ENCODE peak calls at places on chromosomes 5 and 9, in nine cellular contexts. One of them, this sample, is unnamed.

GRCh38 chr5:17178316-17178715 is 39.1 kb upstream of the BASP1 start:
- DNase-seq in colonic mucosa: no peak
- DNase-seq in fibroblast of pulmonary artery: no peak
- DNase-seq in tibial artery: no peak
- DNase-seq in lung: no peak
- DNase-seq in WERI-Rb-1: no peak
- DNase-seq in heart right ventricle: no peak
- DNase-seq in GM23338: no peak
- DNase-seq in hepatocyte: no peak
- DNase-seq in this sample: no peak

GRCh38 chr9:9557804-9558334 is 1054.9 kb downstream of the PTPRD start:
- DNase-seq in colonic mucosa: no peak
- DNase-seq in fibroblast of pulmonary artery: no peak
- DNase-seq in tibial artery: no peak
- DNase-seq in lung: no peak
- DNase-seq in WERI-Rb-1: peak
- DNase-seq in heart right ventricle: no peak
- DNase-seq in GM23338: peak
- DNase-seq in hepatocyte: peak
- DNase-seq in this sample: no peak

GRCh38 chr5:88391116-88391515 is 122.5 kb upstream of the TMEM161B start:
- DNase-seq in colonic mucosa: no peak
- DNase-seq in fibroblast of pulmonary artery: no peak
- DNase-seq in tibial artery: no peak
- DNase-seq in lung: no peak
- DNase-seq in WERI-Rb-1: peak
- DNase-seq in heart right ventricle: no peak
- DNase-seq in GM23338: no peak
- DNase-seq in hepatocyte: no peak
- DNase-seq in this sample: no peak

GRCh38 chr9:13013976-13014375 is 239.2 kb downstream of the LURAP1L start:
- DNase-seq in colonic mucosa: no peak
- DNase-seq in fibroblast of pulmonary artery: peak
- DNase-seq in tibial artery: no peak
- DNase-seq in lung: no peak
- DNase-seq in WERI-Rb-1: no peak
- DNase-seq in heart right ventricle: no peak
- DNase-seq in GM23338: no peak
- DNase-seq in hepatocyte: no peak
- DNase-seq in this sample: peak

GRCh38 chr5:142671801-142672200 is 14.1 kb downstream of the FGF1 start:
- DNase-seq in colonic mucosa: no peak
- DNase-seq in fibroblast of pulmonary artery: peak
- DNase-seq in tibial artery: no peak
- DNase-seq in lung: no peak
- DNase-seq in WERI-Rb-1: no peak
- DNase-seq in heart right ventricle: no peak
- DNase-seq in GM23338: no peak
- DNase-seq in hepatocyte: no peak
- DNase-seq in this sample: peak

GRCh38 chr5:98769256-98770157 is 4.0 kb upstream of the RGMB start:
- DNase-seq in colonic mucosa: peak
- DNase-seq in fibroblast of pulmonary artery: peak
- DNase-seq in tibial artery: peak
- DNase-seq in lung: no peak
- DNase-seq in WERI-Rb-1: peak
- DNase-seq in heart right ventricle: peak
- DNase-seq in GM23338: peak
- DNase-seq in hepatocyte: peak
- DNase-seq in this sample: no peak

GRCh38 chr9:70021026-70021571 is 22.5 kb upstream of the MAMDC2 start:
- DNase-seq in colonic mucosa: no peak
- DNase-seq in fibroblast of pulmonary artery: peak
- DNase-seq in tibial artery: no peak
- DNase-seq in lung: no peak
- DNase-seq in WERI-Rb-1: no peak
- DNase-seq in heart right ventricle: no peak
- DNase-seq in GM23338: no peak
- DNase-seq in hepatocyte: no peak
- DNase-seq in this sample: peak

GRCh38 chr5:134100283-134101011 is 14.0 kb upstream of the TCF7 start:
- DNase-seq in colonic mucosa: no peak
- DNase-seq in fibroblast of pulmonary artery: peak
- DNase-seq in tibial artery: no peak
- DNase-seq in lung: no peak
- DNase-seq in WERI-Rb-1: no peak
- DNase-seq in heart right ventricle: no peak
- DNase-seq in GM23338: peak
- DNase-seq in hepatocyte: peak
- DNase-seq in this sample: peak

GRCh38 chr9:137227853-137228514 is 682 bp downstream of the RNF224 start:
- DNase-seq in colonic mucosa: no peak
- DNase-seq in fibroblast of pulmonary artery: no peak
- DNase-seq in tibial artery: no peak
- DNase-seq in lung: no peak
- DNase-seq in WERI-Rb-1: no peak
- DNase-seq in heart right ventricle: no peak
- DNase-seq in GM23338: no peak
- DNase-seq in hepatocyte: no peak
- DNase-seq in this sample: no peak

GRCh38 chr5:110899566-110900412 is 161.0 kb downstream of the SLC25A46 start:
- DNase-seq in colonic mucosa: no peak
- DNase-seq in fibroblast of pulmonary artery: peak
- DNase-seq in tibial artery: no peak
- DNase-seq in lung: no peak
- DNase-seq in WERI-Rb-1: no peak
- DNase-seq in heart right ventricle: no peak
- DNase-seq in GM23338: peak
- DNase-seq in hepatocyte: no peak
- DNase-seq in this sample: no peak

GRCh38 chr9:105441761-105442160 is 6.1 kb upstream of the FSD1L start:
- DNase-seq in colonic mucosa: no peak
- DNase-seq in fibroblast of pulmonary artery: peak
- DNase-seq in tibial artery: no peak
- DNase-seq in lung: no peak
- DNase-seq in WERI-Rb-1: no peak
- DNase-seq in heart right ventricle: no peak
- DNase-seq in GM23338: no peak
- DNase-seq in hepatocyte: no peak
- DNase-seq in this sample: no peak

GRCh38 chr9:126663661-126664072 is 49.9 kb downstream of the LMX1B start:
- DNase-seq in colonic mucosa: no peak
- DNase-seq in fibroblast of pulmonary artery: no peak
- DNase-seq in tibial artery: no peak
- DNase-seq in lung: no peak
- DNase-seq in WERI-Rb-1: no peak
- DNase-seq in heart right ventricle: peak
- DNase-seq in GM23338: no peak
- DNase-seq in hepatocyte: no peak
- DNase-seq in this sample: no peak

GRCh38 chr9:137067860-137068538 is 2.4 kb downstream of the SAPCD2 start:
- DNase-seq in colonic mucosa: peak
- DNase-seq in fibroblast of pulmonary artery: peak
- DNase-seq in tibial artery: peak
- DNase-seq in lung: peak
- DNase-seq in WERI-Rb-1: peak
- DNase-seq in heart right ventricle: peak
- DNase-seq in GM23338: peak
- DNase-seq in hepatocyte: peak
- DNase-seq in this sample: peak

DNA sequence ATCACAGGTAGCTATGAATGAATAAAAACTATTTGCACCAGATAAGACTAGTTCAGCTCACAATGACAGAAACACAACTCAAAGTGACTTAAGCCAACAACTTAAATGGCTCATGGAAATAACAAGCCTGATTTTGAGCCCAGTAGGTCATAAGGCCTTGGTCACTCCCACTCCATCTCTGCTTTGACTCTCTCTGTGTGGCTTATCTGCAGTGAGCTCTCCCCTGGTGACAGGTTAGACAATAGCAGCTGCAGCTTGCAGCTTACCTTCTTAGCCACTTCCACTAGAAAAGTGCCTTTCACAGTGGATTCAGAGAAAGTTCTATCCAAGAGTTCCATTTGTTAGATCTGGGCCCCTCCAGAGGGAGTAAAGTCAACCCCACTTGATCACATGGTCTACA is 315.7 kb downstream of the RAB3C start:
- DNase-seq in colonic mucosa: no peak
- DNase-seq in fibroblast of pulmonary artery: no peak
- DNase-seq in tibial artery: no peak
- DNase-seq in lung: no peak
- DNase-seq in WERI-Rb-1: peak
- DNase-seq in heart right ventricle: no peak
- DNase-seq in GM23338: no peak
- DNase-seq in hepatocyte: no peak
- DNase-seq in this sample: no peak
- TF ChIP-seq CTCF in colonic mucosa: no peak
- TF ChIP-seq CTCF in fibroblast of pulmonary artery: no peak
- TF ChIP-seq CTCF in tibial artery: no peak
- TF ChIP-seq CTCF in lung: no peak
- TF ChIP-seq CTCF in WERI-Rb-1: peak
- TF ChIP-seq CTCF in heart right ventricle: no peak
- TF ChIP-seq CTCF in GM23338: no peak
- TF ChIP-seq CTCF in hepatocyte: no peak
- TF ChIP-seq CTCF in this sample: no peak

DNA sequence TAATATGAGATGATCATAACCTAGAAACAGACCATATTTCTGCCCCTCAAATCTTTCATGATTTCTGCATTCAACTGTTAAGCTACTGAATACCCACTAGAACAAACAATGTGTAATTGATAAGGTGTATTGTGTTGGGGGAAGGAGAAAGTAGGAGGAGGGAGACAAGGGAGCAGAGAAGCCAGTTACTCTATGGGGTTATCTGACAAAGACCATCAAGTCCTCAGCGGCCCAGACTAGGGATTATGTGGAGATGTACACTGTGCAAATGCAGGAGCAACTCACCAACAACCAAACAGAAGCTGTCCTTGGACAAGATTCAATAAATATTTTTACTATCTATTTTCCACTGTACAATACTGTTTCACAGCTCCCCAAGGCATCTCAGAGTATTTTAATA is 2.7 kb downstream of the NRG2 start:
- DNase-seq in colonic mucosa: no peak
- DNase-seq in fibroblast of pulmonary artery: no peak
- DNase-seq in tibial artery: no peak
- DNase-seq in lung: no peak
- DNase-seq in WERI-Rb-1: no peak
- DNase-seq in heart right ventricle: no peak
- DNase-seq in GM23338: no peak
- DNase-seq in hepatocyte: no peak
- DNase-seq in this sample: no peak
- H3K4me3 ChIP-seq in colonic mucosa: no peak
- H3K4me3 ChIP-seq in fibroblast of pulmonary artery: no peak
- H3K4me3 ChIP-seq in tibial artery: no peak
- H3K4me3 ChIP-seq in lung: no peak
- H3K4me3 ChIP-seq in WERI-Rb-1: no peak
- H3K4me3 ChIP-seq in heart right ventricle: no peak
- H3K4me3 ChIP-seq in GM23338: no peak
- H3K4me3 ChIP-seq in hepatocyte: no peak
- H3K4me3 ChIP-seq in this sample: no peak

DNA sequence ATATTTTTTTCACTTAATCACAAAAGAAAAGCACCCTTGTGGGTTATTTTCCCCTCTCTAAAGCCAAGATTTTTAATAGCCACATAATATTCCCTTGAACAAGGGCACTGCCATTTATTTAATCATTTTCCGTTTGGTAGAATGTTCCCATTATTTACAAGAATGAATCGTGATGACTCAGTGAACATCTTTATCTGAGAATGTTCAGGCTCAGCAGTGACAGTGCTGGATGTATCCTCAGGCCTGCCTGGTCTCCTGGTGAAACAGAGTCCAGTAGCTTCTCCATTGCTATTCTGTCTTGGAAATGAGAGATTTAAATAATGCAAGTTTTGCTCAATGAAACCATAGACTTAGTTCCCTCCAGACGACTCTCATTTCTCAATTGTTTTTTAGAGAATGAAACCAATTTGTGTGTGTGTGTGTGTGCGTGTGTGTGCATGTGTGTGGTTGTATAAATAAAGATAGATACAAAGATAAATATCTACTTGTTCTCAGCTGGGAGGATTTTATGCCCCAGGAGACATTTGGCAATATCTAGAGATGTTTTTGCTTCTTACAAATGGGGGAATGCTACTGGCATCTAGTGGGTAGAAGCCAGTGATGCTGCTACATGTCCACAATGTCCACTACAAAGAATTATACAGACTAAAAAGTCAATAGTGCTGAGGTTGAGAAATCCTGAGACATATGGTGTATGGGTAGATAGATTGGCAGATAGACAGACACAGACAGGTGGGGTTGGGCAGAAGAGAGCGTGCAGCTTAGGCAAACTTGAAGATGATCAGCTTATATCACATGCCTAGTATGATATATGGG is 55.0 kb downstream of the PAPPA start:
- DNase-seq in colonic mucosa: no peak
- DNase-seq in fibroblast of pulmonary artery: peak
- DNase-seq in tibial artery: no peak
- DNase-seq in lung: no peak
- DNase-seq in WERI-Rb-1: peak
- DNase-seq in heart right ventricle: no peak
- DNase-seq in GM23338: no peak
- DNase-seq in hepatocyte: no peak
- DNase-seq in this sample: no peak
- TF ChIP-seq CTCF in colonic mucosa: no peak
- TF ChIP-seq CTCF in fibroblast of pulmonary artery: peak
- TF ChIP-seq CTCF in tibial artery: no peak
- TF ChIP-seq CTCF in lung: no peak
- TF ChIP-seq CTCF in WERI-Rb-1: peak
- TF ChIP-seq CTCF in heart right ventricle: no peak
- TF ChIP-seq CTCF in GM23338: no peak
- TF ChIP-seq CTCF in hepatocyte: peak
- TF ChIP-seq CTCF in this sample: no peak

DNA sequence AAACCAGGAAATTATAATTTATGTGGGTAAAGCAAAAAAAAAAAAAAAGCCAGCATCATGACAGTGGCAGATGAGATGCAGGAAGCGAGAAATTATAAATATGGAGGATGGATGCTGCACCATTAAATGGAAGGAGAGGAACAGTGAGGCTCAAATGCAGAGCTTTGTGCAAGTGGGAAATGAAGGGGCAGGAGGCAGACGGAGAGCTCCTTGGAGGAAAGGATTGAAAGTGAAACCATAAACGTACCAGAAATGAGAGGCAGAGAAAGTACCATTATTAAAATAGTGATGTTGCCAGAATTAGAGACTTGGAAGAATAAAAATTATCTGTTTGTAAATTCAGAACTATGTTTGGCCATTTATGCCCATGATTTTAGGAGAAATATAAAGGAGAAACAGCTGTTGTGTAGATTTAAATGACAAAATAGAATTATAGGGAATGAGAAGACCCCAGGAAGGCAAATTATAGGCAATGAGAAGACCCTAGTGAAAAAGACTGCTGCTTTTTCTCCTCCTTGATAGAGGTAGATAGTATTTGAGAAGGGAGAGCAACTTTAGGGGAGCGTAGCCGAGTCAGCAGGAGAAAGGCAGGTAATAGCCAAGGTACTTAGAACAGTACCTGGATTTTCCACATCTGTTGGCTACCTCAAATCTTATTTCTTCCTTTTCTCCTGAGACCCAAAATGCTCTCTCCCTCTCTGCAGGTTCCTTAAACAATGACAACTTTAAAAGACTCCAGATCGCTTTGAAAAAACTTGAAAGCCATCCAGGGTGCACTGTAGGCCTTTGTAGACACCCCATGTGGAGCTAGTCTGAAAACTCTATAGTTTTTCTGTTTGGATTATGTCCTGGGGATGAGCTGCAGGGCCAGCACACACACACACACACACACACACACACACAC is 341.1 kb upstream of the CD180 start:
- DNase-seq in colonic mucosa: no peak
- DNase-seq in fibroblast of pulmonary artery: peak
- DNase-seq in tibial artery: no peak
- DNase-seq in lung: no peak
- DNase-seq in WERI-Rb-1: no peak
- DNase-seq in heart right ventricle: no peak
- DNase-seq in GM23338: no peak
- DNase-seq in hepatocyte: no peak
- DNase-seq in this sample: peak
- H3K4me3 ChIP-seq in colonic mucosa: no peak
- H3K4me3 ChIP-seq in fibroblast of pulmonary artery: peak
- H3K4me3 ChIP-seq in tibial artery: peak
- H3K4me3 ChIP-seq in lung: no peak
- H3K4me3 ChIP-seq in WERI-Rb-1: no peak
- H3K4me3 ChIP-seq in heart right ventricle: no peak
- H3K4me3 ChIP-seq in GM23338: no peak
- H3K4me3 ChIP-seq in hepatocyte: no peak
- H3K4me3 ChIP-seq in this sample: no peak